ENCODE peak calls at places on chromosome 13, in eight cellular contexts. W, R, Q, D, X, L, B and U are unnamed samples.
A peak's percentile ranks its signal among the peaks of the same experiment; 100 is the strongest.

GRCh38 chr13:86881390-86881789 is 789.8 kb upstream of the SLITRK5 start:
- DNase-seq in W (no peak), R (no peak), Q (no peak), D (no peak), X (no peak), L (no peak), B (no peak), U (no peak)

GRCh38 chr13:35818577-35819165 is 312.5 kb downstream of the DCLK1 start:
- DNase-seq in W (no peak), R (peak; percentile 33), Q (no peak), D (no peak), X (no peak), L (no peak), B (no peak), U (no peak)

GRCh38 chr13:40697711-40698110 is 31.3 kb upstream of the FOXO1 start:
- DNase-seq in W (no peak), R (no peak), Q (no peak), D (no peak), X (no peak), L (no peak), B (no peak), U (no peak)

GRCh38 chr13:94999871-95000270 is 287.5 kb upstream of the SOX21 start:
- DNase-seq in W (no peak), R (no peak), Q (no peak), D (no peak), X (no peak), L (no peak), B (no peak), U (no peak)

GRCh38 chr13:113474179-113474578 is 16.3 kb downstream of the DCUN1D2 start:
- DNase-seq in W (no peak), R (no peak), Q (no peak), D (no peak), X (no peak), L (no peak), B (no peak), U (peak; percentile 96)

GRCh38 chr13:78317030-78317429 is 286.3 kb downstream of the POU4F1 start:
- DNase-seq in W (no peak), R (peak; percentile 15), Q (no peak), D (no peak), X (no peak), L (no peak), B (no peak), U (no peak)

GRCh38 chr13:107865643-107866006 is 349.7 kb downstream of the LIG4 start:
- DNase-seq in W (no peak), R (peak; percentile 55), Q (no peak), D (no peak), X (no peak), L (no peak), B (no peak), U (no peak)

GRCh38 chr13:113413898-113414282 is 39.4 kb downstream of the ADPRHL1 start:
- DNase-seq in W (no peak), R (no peak), Q (no peak), D (no peak), X (no peak), L (no peak), B (no peak), U (no peak)

GRCh38 chr13:34011552-34012085 is 193.7 kb downstream of the RFC3 start:
- DNase-seq in W (no peak), R (peak; percentile 77), Q (peak; percentile 71), D (no peak), X (no peak), L (no peak), B (no peak), U (no peak)

GRCh38 chr13:79287994-79288795 is 117.9 kb downstream of the RBM26 start:
- DNase-seq in W (no peak), R (no peak), Q (no peak), D (no peak), X (no peak), L (no peak), B (no peak), U (no peak)

GRCh38 chr13:113820813-113821651 is 42.8 kb downstream of the GAS6 start:
- DNase-seq in W (no peak), R (peak; percentile 27), Q (peak; percentile 97), D (peak; percentile 60), X (no peak), L (no peak), B (no peak), U (no peak)

GRCh38 chr13:52446265-52446664 is 4.2 kb downstream of the VPS36 start:
- DNase-seq in W (no peak), R (no peak), Q (no peak), D (no peak), X (no peak), L (no peak), B (no peak), U (peak; percentile 44)

GRCh38 chr13:63954683-63955082 is 2539.0 kb upstream of the PCDH20 start:
- DNase-seq in W (no peak), R (no peak), Q (no peak), D (no peak), X (no peak), L (no peak), B (no peak), U (no peak)

GRCh38 chr13:106507560-106508274 is 27.7 kb downstream of the EFNB2 start:
- DNase-seq in W (no peak), R (no peak), Q (no peak), D (peak; percentile 76), X (peak; percentile 19), L (no peak), B (no peak), U (peak; percentile 94)

GRCh38 chr13:110564472-110564985 is 3.0 kb upstream of the RAB20 start:
- DNase-seq in W (no peak), R (no peak), Q (no peak), D (no peak), X (no peak), L (peak; percentile 24), B (no peak), U (no peak)

GRCh38 chr13:110617326-110618072 is 2.2 kb downstream of the NAXD start:
- DNase-seq in W (no peak), R (no peak), Q (no peak), D (no peak), X (no peak), L (no peak), B (no peak), U (peak; percentile 10)

GRCh38 chr13:49098771-49099512 is 121.2 kb upstream of the MLNR start:
- DNase-seq in W (no peak), R (no peak), Q (no peak), D (no peak), X (no peak), L (no peak), B (no peak), U (no peak)

GRCh38 chr13:19182536-19182935 is 912 bp upstream of the TUBA3C start:
- DNase-seq in W (no peak), R (no peak), Q (peak; percentile 61), D (no peak), X (no peak), L (no peak), B (no peak), U (no peak)

GRCh38 chr13:72808917-72809500 is 27.1 kb downstream of the PIBF1 start:
- DNase-seq in W (no peak), R (no peak), Q (no peak), D (no peak), X (no peak), L (no peak), B (no peak), U (no peak)

GRCh38 chr13:104584481-104584880 is 1518.3 kb upstream of the SLC10A2 start:
- DNase-seq in W (no peak), R (no peak), Q (no peak), D (no peak), X (no peak), L (no peak), B (no peak), U (no peak)

GRCh38 chr13:28679628-28680027 is 20.7 kb downstream of the POMP start:
- DNase-seq in W (no peak), R (no peak), Q (no peak), D (no peak), X (no peak), L (no peak), B (no peak), U (no peak)

GRCh38 chr13:46403851-46404731 is 17.0 kb upstream of the RUBCNL start:
- DNase-seq in W (peak; percentile 15), R (no peak), Q (peak; percentile 57), D (no peak), X (no peak), L (no peak), B (no peak), U (peak; percentile 89)